ENCODE peak calls at places on chromosomes 13 and 19, in eight cellular contexts. T is renal cortical epithelial cell; A is HT1080; P is NCI-H1105 treated with DMSO at 0.1 percent for 48 hours; N is NCI-H1417; Q is stimulated activated CD4-positive, alpha-beta T cell treated with anti-CD3 and anti-CD28 coated beads, TNF-alpha, amount 100 ng/mL, for 1 hour; U is Calu3; V is T-cell. I is an unnamed sample.

GRCh38 chr19:20662421-20663105 is 1.2 kb upstream of the ZNF626 start:
- DNase-seq in N (no peak), P (peak), A (no peak), Q (no peak), T (no peak), V (no peak), U (no peak), I (no peak)

GRCh38 chr13:114107686-114108081 is 24.7 kb downstream of the RASA3 start:
- DNase-seq in V (no peak), U (no peak), A (peak), P (no peak), T (no peak), Q (no peak), N (no peak), I (no peak)

GRCh38 chr19:13849991-13850909 is 26.7 kb upstream of the NANOS3 start:
- DNase-seq in A (peak), U (peak), V (peak), T (no peak), P (peak), N (peak), Q (no peak), I (no peak)

GRCh38 chr13:100514788-100515409 is 73.7 kb downstream of the GGACT start:
- DNase-seq in U (peak), P (peak), Q (peak), N (peak), T (peak), A (peak), V (peak), I (peak)

GRCh38 chr13:37811441-37811840 is 58.1 kb downstream of the TRPC4 start:
- DNase-seq in T (peak), P (no peak), V (no peak), A (no peak), N (no peak), Q (no peak), U (no peak), I (no peak)

GRCh38 chr19:39474139-39474620 is 6.5 kb upstream of the TIMM50 start:
- DNase-seq in N (peak), U (peak), Q (peak), V (peak), T (no peak), P (peak), A (no peak), I (no peak)

GRCh38 chr13:76722782-76723181 is 163.4 kb downstream of the KCTD12 start:
- DNase-seq in T (no peak), Q (no peak), V (no peak), P (no peak), N (no peak), U (no peak), A (no peak), I (no peak)

GRCh38 chr13:39623466-39623865 is 20.5 kb upstream of the LHFPL6 start:
- DNase-seq in N (no peak), Q (no peak), T (no peak), A (no peak), V (no peak), U (no peak), P (no peak), I (no peak)

GRCh38 chr19:32330149-32330548 is 15.3 kb upstream of the ZNF507 start:
- DNase-seq in V (no peak), U (no peak), N (peak), A (peak), P (peak), Q (no peak), T (no peak), I (no peak)

GRCh38 chr19:492091-492531 is 4.2 kb upstream of the MADCAM1 start:
- DNase-seq in V (peak), T (no peak), U (no peak), A (no peak), P (no peak), Q (no peak), N (no peak), I (no peak)

GRCh38 chr19:49968279-49968922 is 7.4 kb upstream of the SIGLEC11 start:
- DNase-seq in Q (no peak), N (no peak), V (no peak), A (no peak), T (no peak), P (no peak), U (no peak), I (no peak)

GRCh38 chr19:6739884-6740588 is 556 bp downstream of the TRIP10 start:
- DNase-seq in V (no peak), U (peak), A (no peak), N (peak), T (no peak), P (no peak), Q (no peak), I (no peak)

GRCh38 chr19:1316466-1316865 is 30.8 kb downstream of the EFNA2 start:
- DNase-seq in Q (no peak), P (no peak), A (no peak), V (no peak), U (no peak), T (no peak), N (no peak), I (no peak)

GRCh38 chr19:1408300-1409203 is 1.2 kb downstream of the DAZAP1 start:
- DNase-seq in N (peak), A (no peak), Q (peak), U (peak), P (no peak), T (peak), V (peak), I (no peak)

GRCh38 chr13:25978961-25979360 is 72.9 kb downstream of the SHISA2 start:
- DNase-seq in Q (no peak), A (no peak), T (peak), V (no peak), N (no peak), P (no peak), U (no peak), I (no peak)

GRCh38 chr13:114068723-114069322 is 63.6 kb downstream of the RASA3 start:
- DNase-seq in U (no peak), P (no peak), A (no peak), T (peak), Q (no peak), N (no peak), V (no peak), I (no peak)